ENCODE peak calls at places on chromosome 10, in eight cellular contexts. C is stimulated activated effector memory CD8-positive, alpha-beta T cell treated with anti-CD3 and anti-CD28 coated beads, Interleukin-12 subunit alpha, Interleukin-12 subunit beta, amount 100 ng/mL, for 72 hours; I is AG10803; N is body of pancreas; W is HS-5; K is amygdala; J is NCI-H1436; D is testis. V is an unnamed sample.

GRCh38 chr10:93465806-93466675 is 16.1 kb downstream of the MYOF start:
- DNase-seq in C (no peak), I (peak), N (peak), W (peak), K (no peak), J (no peak), D (peak), V (no peak)

GRCh38 chr10:44030132-44030531 is 354.8 kb downstream of the CXCL12 start:
- DNase-seq in C (no peak), I (no peak), N (no peak), W (no peak), K (no peak), J (no peak), D (no peak), V (no peak)

GRCh38 chr10:79424221-79425073 is 21.0 kb downstream of the ZCCHC24 start:
- DNase-seq in C (no peak), I (peak), N (peak), W (no peak), K (no peak), J (no peak), D (peak), V (no peak)

GRCh38 chr10:8338177-8338766 is 283.8 kb downstream of the GATA3 start:
- DNase-seq in C (no peak), I (no peak), N (no peak), W (no peak), K (no peak), J (no peak), D (no peak), V (no peak)

GRCh38 chr10:121216721-121217181 is 365.6 kb downstream of the WDR11 start:
- DNase-seq in C (no peak), I (no peak), N (no peak), W (no peak), K (no peak), J (no peak), D (no peak), V (no peak)

GRCh38 chr10:132714906-132715790 is 70.8 kb downstream of the NKX6-2 start:
- DNase-seq in C (no peak), I (no peak), N (no peak), W (no peak), K (no peak), J (no peak), D (no peak), V (no peak)

GRCh38 chr10:9254353-9254752 is 1199.9 kb downstream of the GATA3 start:
- DNase-seq in C (no peak), I (peak), N (no peak), W (peak), K (no peak), J (no peak), D (no peak), V (no peak)

GRCh38 chr10:129711261-129711660 is 244.2 kb downstream of the MGMT start:
- DNase-seq in C (no peak), I (no peak), N (no peak), W (no peak), K (no peak), J (no peak), D (no peak), V (no peak)

GRCh38 chr10:24277771-24278518 is 69.0 kb downstream of the KIAA1217 start:
- DNase-seq in C (no peak), I (no peak), N (no peak), W (no peak), K (no peak), J (no peak), D (no peak), V (no peak)

GRCh38 chr10:90373911-90374310 is 483.9 kb downstream of the HTR7 start:
- DNase-seq in C (no peak), I (no peak), N (no peak), W (no peak), K (no peak), J (no peak), D (no peak), V (no peak)

GRCh38 chr10:5199398-5199797 is 2.8 kb downstream of the AKR1C4 start:
- DNase-seq in C (no peak), I (no peak), N (no peak), W (no peak), K (no peak), J (no peak), D (no peak), V (no peak)

GRCh38 chr10:79275431-79275851 is 71.8 kb upstream of the PPIF start:
- DNase-seq in C (no peak), I (peak), N (no peak), W (no peak), K (no peak), J (no peak), D (no peak), V (no peak)

GRCh38 chr10:44439436-44439835 is 54.5 kb upstream of the CXCL12 start:
- DNase-seq in C (no peak), I (no peak), N (no peak), W (no peak), K (no peak), J (no peak), D (no peak), V (no peak)

GRCh38 chr10:98528166-98528784 is 81.5 kb upstream of the HPS1 start:
- DNase-seq in C (no peak), I (peak), N (no peak), W (peak), K (no peak), J (no peak), D (no peak), V (no peak)

V was measured in GM12891.